ENCODE peak calls at places on chromosomes 5 and 9, in six cellular contexts. C, E, U, K, I and Y are unnamed samples. For H3K4me1, the result is how much of the 10 kb centered on the place peaks cover.

GRCh38 chr5:127870914-127871313 is 167.7 kb downstream of the CCDC192 start:
- DNase-seq in U (no peak), K (peak), I (peak), E (peak), C (no peak), Y (peak)

GRCh38 chr5:6545770-6546690 is 86.8 kb downstream of the NSUN2 start:
- DNase-seq in I (no peak), C (no peak), E (no peak), K (no peak), U (no peak), Y (no peak)

GRCh38 chr5:111584651-111585050 is 72.3 kb upstream of the STARD4 start:
- DNase-seq in C (no peak), K (peak), U (no peak), I (no peak), E (no peak), Y (no peak)

GRCh38 chr9:99237356-99237755 is 15.3 kb downstream of the SEC61B start:
- DNase-seq in I (no peak), E (no peak), C (no peak), U (no peak), K (no peak), Y (peak)

GRCh38 chr5:2756211-2756746 is 4.8 kb upstream of the IRX2 start:
- DNase-seq in U (peak), K (peak), E (no peak), C (no peak), I (no peak), Y (no peak)

GRCh38 chr5:88092938-88093635 is 175.6 kb downstream of the TMEM161B start:
- DNase-seq in K (no peak), C (no peak), I (no peak), E (no peak), U (peak), Y (no peak)

GRCh38 chr9:121816449-121816817 is 165.0 kb downstream of the DAB2IP start:
- DNase-seq in U (no peak), K (no peak), I (no peak), C (no peak), E (no peak), Y (no peak)

GRCh38 chr5:113029614-113030013 is 53.0 kb downstream of the DCP2 start:
- DNase-seq in E (no peak), U (no peak), K (peak), I (no peak), C (no peak), Y (no peak)

GRCh38 chr9:105173306-105173705 is 71.1 kb upstream of the SLC44A1 start:
- DNase-seq in K (no peak), E (no peak), U (peak), C (no peak), I (no peak), Y (no peak)

GRCh38 chr5:137075163-137075970 is 423.8 kb downstream of the SPOCK1 start:
- DNase-seq in C (no peak), I (peak), U (peak), E (peak), K (peak), Y (peak)

GRCh38 chr9:136958473-136958872 is 6.4 kb downstream of the LCN12 start:
- DNase-seq in I (no peak), E (no peak), U (no peak), K (no peak), C (no peak), Y (no peak)

GRCh38 chr9:27487927-27488326 is 36.2 kb upstream of the IFNK start:
- DNase-seq in K (no peak), E (no peak), I (no peak), C (no peak), U (no peak), Y (no peak)
- H3K4me1 ChIP-seq in K (under half), E (under half), I (under half), C (under half), U (under half), Y (under half)

GRCh38 chr9:129609486-129610192 is 11.3 kb downstream of the C9orf50 start:
- DNase-seq in U (no peak), E (peak), C (peak), K (peak), I (peak), Y (peak)
- H3K4me3 ChIP-seq in U (peak), E (no peak), C (no peak), K (peak), I (no peak), Y (no peak)

GRCh38 chr5:132221781-132222648 is 5.6 kb downstream of the P4HA2 start:
- DNase-seq in I (no peak), U (no peak), C (no peak), K (peak), E (no peak), Y (peak)
- TF ChIP-seq CTCF in I (no peak), U (no peak), C (no peak), K (no peak), E (no peak), Y (no peak)

DNA sequence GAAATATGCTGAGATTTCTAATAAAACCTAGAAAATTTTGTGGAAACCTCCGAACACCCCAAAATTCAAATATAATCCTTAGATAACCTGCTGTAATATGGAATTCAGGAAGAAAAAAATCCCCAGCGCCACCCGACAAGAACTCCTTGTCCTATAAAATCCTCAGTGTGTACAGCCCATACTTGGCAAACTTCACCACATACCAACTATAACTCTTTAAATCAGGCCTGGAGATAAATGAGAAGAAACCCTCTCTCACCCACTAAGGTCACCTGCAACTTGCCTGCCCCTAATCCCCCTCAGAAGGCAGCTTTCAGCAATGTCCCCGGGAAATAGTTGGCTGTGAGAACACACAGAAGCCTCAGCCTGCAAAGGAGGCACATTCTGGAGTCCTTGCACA is 90.5 kb downstream of the SH3TC2 start:
- DNase-seq in I (no peak), K (no peak), C (no peak), U (no peak), E (no peak), Y (no peak)
- H3K4me1 ChIP-seq in I (under half), K (under half), C (under half), U (under half), E (under half), Y (under half)

GRCh38 chr5:172003750-172004149 is 2.7 kb downstream of the FBXW11 start:
- DNase-seq in U (no peak), K (peak), E (no peak), C (no peak), I (no peak), Y (no peak)
- H3K4me3 ChIP-seq in U (peak), K (peak), E (no peak), C (no peak), I (no peak), Y (no peak)

DNA sequence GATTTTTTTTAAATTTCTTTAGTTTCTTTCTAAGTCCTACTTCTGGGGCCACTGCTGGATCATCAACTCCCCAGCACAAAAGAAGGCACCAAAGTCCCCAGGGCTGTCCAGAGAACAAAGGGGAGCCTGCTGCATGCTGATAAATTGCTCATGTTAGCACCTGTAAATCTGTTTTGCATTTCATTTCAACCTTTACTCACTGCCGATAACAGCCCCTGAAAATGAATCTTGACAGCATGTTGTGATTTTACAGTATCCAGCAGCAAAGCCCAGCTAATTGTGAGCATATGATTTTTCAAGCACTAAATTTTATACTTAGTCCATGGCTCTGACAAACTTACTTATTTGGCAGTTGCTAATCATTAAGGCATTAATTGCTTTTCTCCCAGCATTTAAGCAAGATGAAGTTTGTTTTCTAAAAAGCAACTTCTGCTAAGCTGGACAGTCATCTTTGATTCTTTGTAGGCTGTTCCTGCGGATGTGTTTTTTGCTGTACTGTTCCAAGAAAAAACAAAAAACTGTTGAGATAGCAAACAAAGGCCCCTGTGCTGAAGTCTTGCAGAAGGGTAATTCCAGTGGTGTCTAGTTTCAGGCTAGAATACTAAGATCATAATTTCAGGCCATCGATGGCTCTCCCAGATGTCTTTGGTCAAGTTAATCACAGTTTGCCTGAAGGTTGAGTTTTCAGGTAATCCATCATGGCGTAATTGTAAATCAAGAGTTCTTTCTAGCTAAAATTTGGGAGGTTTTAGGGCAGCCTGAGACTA is 73.0 kb upstream of the GAS1 start:
- DNase-seq in U (no peak), C (no peak), E (no peak), K (peak), I (no peak), Y (no peak)
- TF ChIP-seq CTCF in U (no peak), C (no peak), E (no peak), K (no peak), I (no peak), Y (no peak)

DNA sequence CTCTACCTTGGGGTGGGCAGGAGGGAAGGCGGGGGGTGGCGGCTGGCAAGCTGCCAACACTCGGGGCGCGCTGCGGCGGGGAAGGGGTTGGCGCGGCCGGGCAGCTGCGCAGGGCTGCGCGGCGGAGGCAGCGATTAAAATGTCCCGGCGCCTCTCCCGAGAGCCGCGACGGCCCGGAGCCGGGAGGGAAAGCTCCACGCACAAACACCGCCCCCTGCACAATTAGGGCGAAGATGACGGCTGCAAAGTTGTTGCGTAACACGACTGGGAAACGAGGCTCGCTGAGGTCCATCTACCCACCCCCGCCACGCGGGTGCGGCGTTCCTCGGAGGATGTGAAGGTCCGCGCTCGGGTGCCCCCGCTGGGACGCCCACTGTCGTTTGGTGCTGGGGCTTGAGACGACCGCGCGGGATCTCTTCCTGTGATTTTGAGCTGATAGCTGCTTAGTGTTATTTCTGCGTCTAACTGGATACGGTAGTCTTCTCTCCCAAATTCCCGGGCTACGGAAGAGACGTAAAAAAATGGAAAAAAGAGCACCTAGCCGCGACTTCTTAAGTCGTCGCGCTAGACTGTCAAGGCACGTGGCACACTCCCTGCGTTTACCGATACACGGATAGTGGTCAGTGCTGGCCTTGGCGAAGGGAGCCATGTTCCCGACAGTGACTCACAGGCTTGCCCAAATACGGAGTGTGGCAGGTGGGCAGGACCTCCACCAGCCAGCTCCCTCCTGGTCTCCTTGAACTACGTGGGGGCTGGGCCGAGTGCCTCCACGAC is 958 bp upstream of the NFIL3 start:
- DNase-seq in U (peak), E (peak), C (no peak), K (peak), I (peak), Y (peak)
- H3K4me1 ChIP-seq in U (under half), E (under half), C (under half), K (under half), I (under half), Y (under half)